ENCODE peak calls at places on chromosomes 7 and 10, in four cellular contexts. N is GM20000, B is brain microvascular endothelial cell, M is lung. I is an unnamed sample.

GRCh38 chr7:99990417-99990816 is 14.6 kb upstream of the AZGP1 start:
- DNase-seq in M (no peak), N (no peak), B (no peak), I (no peak)

GRCh38 chr7:140402178-140402835 is 1.6 kb upstream of the RAB19 start:
- DNase-seq in B (peak; percentile 48), M (no peak), N (no peak), I (peak; percentile 56)

GRCh38 chr7:148987751-148988512 is 40.4 kb downstream of the PDIA4 start:
- DNase-seq in M (no peak), B (no peak), N (no peak), I (no peak)

GRCh38 chr7:5541087-5541992 is 117.7 kb upstream of the TNRC18 start:
- DNase-seq in N (peak; percentile 43), B (no peak), M (no peak), I (no peak)

GRCh38 chr10:62183857-62184805 is 84.5 kb downstream of the RTKN2 start:
- DNase-seq in M (no peak), N (no peak), B (no peak), I (no peak)

GRCh38 chr7:157493776-157494175 is 157.0 kb downstream of the DNAJB6 start:
- DNase-seq in N (no peak), M (no peak), B (no peak), I (no peak)

GRCh38 chr10:84510121-84510520 is 181.7 kb downstream of the CCSER2 start:
- DNase-seq in M (no peak), N (no peak), B (peak; percentile 63), I (peak; percentile 73)

GRCh38 chr7:17696422-17696821 is 243.9 kb downstream of the SNX13 start:
- DNase-seq in B (peak; percentile 92), M (peak; percentile 56), N (no peak), I (peak; percentile 76)

GRCh38 chr10:23886355-23886754 is 322.6 kb upstream of the KIAA1217 start:
- DNase-seq in M (no peak), N (no peak), B (no peak), I (no peak)

GRCh38 chr7:133429371-133429770 is 176.5 kb downstream of the EXOC4 start:
- DNase-seq in N (no peak), B (no peak), M (no peak), I (peak; percentile 38)

GRCh38 chr10:129845081-129845823 is 118.8 kb downstream of the EBF3 start:
- DNase-seq in M (no peak), N (no peak), B (no peak), I (no peak)

GRCh38 chr10:7300327-7300726 is 110.5 kb downstream of the SFMBT2 start:
- DNase-seq in B (no peak), M (no peak), N (no peak), I (no peak)

GRCh38 chr7:82598958-82599357 is 155.4 kb upstream of the CACNA2D1 start:
- DNase-seq in N (no peak), B (peak; percentile 69), M (no peak), I (peak; percentile 79)

GRCh38 chr10:33952692-33953360 is 618.4 kb upstream of the NRP1 start:
- DNase-seq in B (peak; percentile 71), N (no peak), M (no peak), I (peak; percentile 19)

GRCh38 chr10:77165445-77166316 is 471.9 kb downstream of the KCNMA1 start:
- DNase-seq in N (peak; percentile 41), B (peak; percentile 74), M (peak; percentile 42), I (peak; percentile 69)

GRCh38 chr10:68106656-68107055 is 2.6 kb upstream of the MYPN start:
- DNase-seq in M (no peak), N (no peak), B (peak; percentile 83), I (peak; percentile 46)

GRCh38 chr7:140039896-140040295 is 22.9 kb downstream of the PARP12 start:
- DNase-seq in M (no peak), B (no peak), N (no peak), I (no peak)

GRCh38 chr7:2258661-2259365 is 16.8 kb downstream of the NUDT1 start:
- DNase-seq in N (peak; percentile 81), M (no peak), B (no peak), I (no peak)

GRCh38 chr7:149496642-149497391 is 792 bp downstream of the ZNF746 start:
- DNase-seq in M (peak; percentile 48), N (peak; percentile 69), B (peak; percentile 13), I (peak; percentile 49)

GRCh38 chr7:158286210-158286609 is 301.4 kb downstream of the PTPRN2 start:
- DNase-seq in M (no peak), N (no peak), B (no peak), I (no peak)

GRCh38 chr7:13282377-13282980 is 595.0 kb downstream of the ARL4A start:
- DNase-seq in N (no peak), M (no peak), B (peak; percentile 25), I (peak; percentile 69)

GRCh38 chr7:73555411-73555982 is 2.0 kb downstream of the BCL7B start:
- DNase-seq in M (no peak), N (no peak), B (no peak), I (peak; percentile 16)

GRCh38 chr7:126716321-126716720 is 536.4 kb downstream of the GRM8 start:
- DNase-seq in N (no peak), B (no peak), M (no peak), I (no peak)

GRCh38 chr7:149468208-149468607 is 7.3 kb upstream of the ZNF777 start:
- DNase-seq in B (no peak), M (no peak), N (no peak), I (peak; percentile 47)

GRCh38 chr10:131224106-131224505 is 87.4 kb downstream of the TCERG1L start:
- DNase-seq in B (no peak), M (no peak), N (no peak), I (no peak)

GRCh38 chr7:2814682-2815522 is 29.2 kb downstream of the GNA12 start:
- DNase-seq in B (peak; percentile 84), M (no peak), N (no peak), I (no peak)

GRCh38 chr10:86269332-86269731 is 97.3 kb downstream of the GRID1 start:
- DNase-seq in N (no peak), B (no peak), M (no peak), I (no peak)

GRCh38 chr10:88385601-88386203 is 197.4 kb downstream of the RNLS start:
- DNase-seq in N (peak; percentile 49), M (peak; percentile 58), B (no peak), I (no peak)

GRCh38 chr7:19352271-19352670 is 207.1 kb upstream of the FERD3L start:
- DNase-seq in M (no peak), N (no peak), B (no peak), I (no peak)

GRCh38 chr7:110156511-110156910 is 934.4 kb upstream of the LRRN3 start:
- DNase-seq in N (no peak), B (no peak), M (no peak), I (no peak)

GRCh38 chr10:17431871-17432311 is 22.5 kb downstream of the ST8SIA6 start:
- DNase-seq in B (peak; percentile 62), N (no peak), M (no peak), I (peak; percentile 14)

GRCh38 chr7:150978136-150978789 is at the start of gene KCNH2:
- DNase-seq in M (no peak), B (no peak), N (peak; percentile 72), I (no peak)

DNA sequence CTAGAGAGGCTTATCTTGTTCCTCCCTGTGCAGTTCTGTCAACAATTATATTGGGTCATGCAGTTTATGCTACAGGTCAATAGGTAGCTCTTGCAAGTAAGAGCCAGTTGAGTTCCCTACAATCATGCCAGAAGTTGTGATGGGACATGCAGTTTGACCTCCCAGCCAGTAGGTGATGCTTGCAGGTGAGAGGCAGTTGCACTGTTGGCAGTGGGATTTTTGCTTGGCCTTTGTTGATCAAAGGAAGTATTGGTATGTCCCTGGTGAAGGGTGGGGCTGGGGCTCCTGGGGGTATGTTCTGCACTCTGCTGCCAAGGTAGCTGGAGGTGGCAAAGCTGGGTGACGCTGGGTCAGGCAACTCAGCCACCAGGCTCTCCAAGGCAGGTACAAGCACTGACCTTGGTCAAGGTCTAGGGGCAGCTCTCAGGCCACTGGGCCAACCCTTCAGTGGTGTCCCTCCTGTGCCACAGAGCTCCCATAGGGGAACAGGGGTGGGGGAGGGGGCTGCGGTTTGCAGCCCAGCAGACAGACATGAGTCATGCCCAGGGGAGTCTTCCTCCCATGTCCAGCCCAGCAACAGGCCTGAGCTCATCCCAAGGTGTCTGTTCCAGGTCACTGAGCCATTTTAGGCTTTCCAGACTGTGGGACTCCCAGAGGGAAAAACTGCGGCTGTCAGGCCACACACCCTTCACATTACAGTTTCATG is 43.3 kb downstream of the MEOX2 start:
- DNase-seq in B (no peak), N (no peak), M (no peak), I (peak; percentile 42)
- TF ChIP-seq CTCF in B (peak; percentile 30), N (no peak), M (no peak), I (no peak)

GRCh38 chr7:146096994-146097393 is 19.6 kb upstream of the CNTNAP2 start:
- DNase-seq in M (no peak), B (no peak), N (no peak), I (no peak)
- TF ChIP-seq CTCF in M (no peak), B (peak; percentile 44), N (no peak), I (no peak)

GRCh38 chr10:2143213-2143882 is 406.0 kb upstream of the ADARB2 start:
- DNase-seq in B (no peak), M (no peak), N (no peak), I (no peak)

GRCh38 chr10:2137549-2138174 is 400.3 kb upstream of the ADARB2 start:
- DNase-seq in N (peak; percentile 10), M (no peak), B (no peak), I (no peak)
- TF ChIP-seq CTCF in N (no peak), M (no peak), B (peak; percentile 60), I (no peak)

DNA sequence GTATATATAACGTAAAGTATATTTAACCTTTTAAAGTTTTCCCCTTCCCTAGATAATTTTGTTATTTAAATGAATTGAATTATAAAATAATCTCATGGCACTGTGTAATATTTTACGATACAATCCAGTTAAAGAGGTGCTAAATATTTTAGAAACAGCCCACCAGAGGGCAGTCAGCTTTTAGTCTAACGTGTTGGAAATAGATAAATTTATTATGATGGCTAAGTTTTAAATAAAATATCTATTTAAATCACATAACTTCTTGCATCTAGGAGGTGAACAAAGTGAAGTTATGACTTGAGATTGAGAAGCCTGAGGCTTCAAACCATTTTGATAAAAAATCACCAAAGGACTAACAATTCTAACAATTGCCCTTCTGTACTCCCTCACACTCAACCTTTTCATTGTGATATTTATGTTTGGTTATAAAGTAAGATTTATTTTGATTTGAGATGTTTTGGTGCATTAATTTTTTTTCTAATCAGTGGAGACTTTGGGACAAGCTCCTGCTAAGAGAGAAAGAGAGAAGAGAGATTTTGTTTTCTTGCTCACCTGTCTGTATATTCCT is 171.5 kb upstream of the SP4 start:
- DNase-seq in B (peak; percentile 45), M (no peak), N (peak; percentile 17), I (peak; percentile 58)
- TF ChIP-seq CTCF in B (peak; percentile 35), M (peak; percentile 6), N (no peak), I (peak; percentile 36)

GRCh38 chr7:450036-450435 is 69.6 kb downstream of the PDGFA start:
- DNase-seq in B (no peak), N (no peak), M (no peak), I (no peak)
- TF ChIP-seq CTCF in B (no peak), N (no peak), M (no peak), I (no peak)

GRCh38 chr7:20835111-20835750 is 48.5 kb upstream of the SP8 start:
- DNase-seq in M (no peak), B (no peak), N (no peak), I (no peak)

GRCh38 chr7:20831976-20832375 is 45.3 kb upstream of the SP8 start:
- DNase-seq in B (no peak), M (no peak), N (no peak), I (no peak)

GRCh38 chr7:20839196-20839735 is 52.6 kb upstream of the SP8 start:
- DNase-seq in B (no peak), N (no peak), M (no peak), I (no peak)

GRCh38 chr7:20831451-20831850 is 44.8 kb upstream of the SP8 start:
- DNase-seq in M (no peak), B (no peak), N (no peak), I (no peak)

GRCh38 chr7:20834656-20835055 is 48.0 kb upstream of the SP8 start:
- DNase-seq in N (no peak), B (no peak), M (no peak), I (no peak)
- TF ChIP-seq CTCF in N (no peak), B (no peak), M (no peak), I (no peak)

I was measured in cardiac fibroblast.